ENCODE peak calls at places on chromosomes 4 and X, in ten cellular contexts. L, E, T, Y, C, S, W, M, D and U are unnamed samples.

GRCh38 chr4:38314663-38315062 is 349.3 kb upstream of the KLF3 start:
- DNase-seq in L (no peak), D (peak), E (no peak), M (no peak), W (no peak), Y (no peak), C (no peak), T (no peak), S (peak), U (no peak)

GRCh38 chrX:75746891-75747639 is 38.0 kb downstream of the MAGEE2 start:
- DNase-seq in D (peak), S (no peak), W (peak), T (peak), E (peak), C (peak), L (no peak), Y (peak), M (no peak), U (peak)

GRCh38 chrX:86149089-86149488 is 838 bp downstream of the DACH2 start:
- DNase-seq in E (no peak), M (no peak), Y (no peak), W (no peak), C (no peak), T (no peak), S (no peak), D (no peak), L (no peak), U (no peak)

GRCh38 chr4:183132865-183133264 is 33.8 kb downstream of the WWC2 start:
- DNase-seq in S (no peak), M (no peak), T (no peak), C (no peak), L (no peak), Y (no peak), E (no peak), W (no peak), D (no peak), U (no peak)

GRCh38 chrX:129768586-129769466 is 10.9 kb upstream of the SASH3 start:
- DNase-seq in Y (no peak), E (no peak), T (no peak), C (no peak), L (no peak), D (no peak), S (no peak), M (no peak), W (no peak), U (no peak)

GRCh38 chr4:120616-121015 is 3.7 kb upstream of the ZNF718 start:
- DNase-seq in M (no peak), E (no peak), T (no peak), S (no peak), D (no peak), L (no peak), C (no peak), W (no peak), Y (no peak), U (no peak)

GRCh38 chrX:81996166-81996565 is 794.3 kb downstream of the SH3BGRL start:
- DNase-seq in T (no peak), Y (no peak), S (no peak), W (no peak), L (no peak), E (no peak), C (no peak), D (no peak), M (no peak), U (no peak)

GRCh38 chr4:110514889-110515479 is 39.0 kb downstream of the ENPEP start:
- DNase-seq in C (peak), Y (no peak), S (peak), L (no peak), W (no peak), D (peak), T (no peak), E (peak), M (peak), U (peak)

GRCh38 chrX:2774776-2775175 is 22.9 kb downstream of the XG start:
- DNase-seq in Y (no peak), D (no peak), T (no peak), C (no peak), M (no peak), S (no peak), E (no peak), W (no peak), L (no peak), U (no peak)

GRCh38 chrX:49079489-49080428 is at the start of gene WDR45:
- DNase-seq in T (peak), M (peak), D (peak), S (peak), E (peak), C (peak), W (peak), Y (peak), L (peak), U (peak)

GRCh38 chr4:1502976-1503375 is 96.7 kb upstream of the NKX1-1 start:
- DNase-seq in W (no peak), C (no peak), E (no peak), Y (no peak), L (no peak), S (no peak), M (no peak), T (no peak), D (no peak), U (no peak)

GRCh38 chr4:10173754-10174749 is 57.5 kb upstream of the WDR1 start:
- DNase-seq in L (no peak), W (no peak), C (no peak), S (no peak), E (no peak), T (no peak), D (no peak), M (no peak), Y (no peak), U (no peak)

GRCh38 chr4:2931765-2932560 is 31.2 kb downstream of the NOP14 start:
- DNase-seq in M (no peak), W (peak), T (no peak), L (no peak), C (no peak), S (no peak), E (no peak), Y (no peak), D (no peak), U (no peak)

GRCh38 chr4:11343536-11343935 is 85.2 kb downstream of the HS3ST1 start:
- DNase-seq in C (no peak), M (no peak), D (no peak), Y (no peak), W (no peak), S (no peak), E (no peak), T (no peak), L (no peak), U (no peak)

GRCh38 chr4:185282968-185283367 is 73.6 kb downstream of the SNX25 start:
- DNase-seq in W (no peak), T (no peak), M (no peak), C (no peak), E (peak), D (no peak), L (no peak), Y (no peak), S (no peak), U (no peak)

GRCh38 chr4:31054295-31054694 is 334.1 kb downstream of the PCDH7 start:
- DNase-seq in L (no peak), W (no peak), D (no peak), C (no peak), S (no peak), M (no peak), T (no peak), Y (no peak), E (no peak), U (no peak)

GRCh38 chrX:153953342-153953830 is 8.9 kb upstream of the RENBP start:
- DNase-seq in T (peak), Y (peak), W (peak), E (peak), L (no peak), S (no peak), C (peak), D (peak), M (no peak), U (peak)

GRCh38 chr4:4461850-4462249 is 74.9 kb downstream of the NSG1 start:
- DNase-seq in T (no peak), E (no peak), M (no peak), W (no peak), D (no peak), C (peak), L (no peak), S (no peak), Y (peak), U (peak)

GRCh38 chrX:138794285-138794684 is 82.8 kb upstream of the FGF13 start:
- DNase-seq in S (no peak), M (no peak), L (no peak), T (no peak), W (no peak), E (no peak), C (no peak), D (no peak), Y (no peak), U (no peak)

GRCh38 chrX:101337776-101338271 is 10.7 kb downstream of the TIMM8A start:
- DNase-seq in Y (no peak), L (no peak), E (no peak), W (no peak), C (no peak), S (no peak), M (no peak), D (no peak), T (no peak), U (no peak)

GRCh38 chrX:107978707-107979307 is 3.4 kb downstream of the TEX13B start:
- DNase-seq in L (no peak), S (peak), T (no peak), Y (no peak), E (peak), C (no peak), D (peak), W (no peak), M (peak), U (no peak)

GRCh38 chr4:61298178-61298740 is 98.1 kb downstream of the ADGRL3 start:
- DNase-seq in W (no peak), C (no peak), E (no peak), Y (no peak), L (no peak), D (no peak), T (no peak), S (peak), M (no peak), U (no peak)

GRCh38 chr4:107167051-107167450 is 130.9 kb upstream of the DKK2 start:
- DNase-seq in D (no peak), S (no peak), T (no peak), L (no peak), C (no peak), Y (no peak), W (no peak), E (no peak), M (no peak), U (no peak)